ENCODE peak calls at places on chromosomes 5 and 9, in seven cellular contexts. F, Q, P, L, M, B and C are unnamed samples.

GRCh38 chr5:10729320-10730133 is 31.5 kb downstream of the DAP start:
- DNase-seq in F (no peak), Q (no peak), P (no peak), L (no peak), M (no peak), B (no peak), C (no peak)

GRCh38 chr9:114852050-114852594 is 46.3 kb upstream of the TNFSF15 start:
- DNase-seq in F (peak; percentile 63), Q (peak; percentile 83), P (peak; percentile 73), L (peak; percentile 10), M (no peak), B (no peak), C (no peak)

GRCh38 chr9:95757026-95757425 is 118.5 kb upstream of the ERCC6L2 start:
- DNase-seq in F (peak; percentile 39), Q (peak; percentile 93), P (peak; percentile 92), L (peak; percentile 25), M (no peak), B (no peak), C (no peak)

GRCh38 chr9:21919377-21920362 is 74.5 kb downstream of the CDKN2A start:
- DNase-seq in F (peak; percentile 12), Q (peak; percentile 60), P (no peak), L (peak; percentile 57), M (no peak), B (no peak), C (no peak)

GRCh38 chr5:108753331-108753730 is 5.6 kb downstream of the FER start:
- DNase-seq in F (no peak), Q (peak; percentile 56), P (peak; percentile 53), L (no peak), M (no peak), B (no peak), C (no peak)

GRCh38 chr9:112896131-112896530 is 5.5 kb upstream of the SLC46A2 start:
- DNase-seq in F (no peak), Q (no peak), P (no peak), L (no peak), M (no peak), B (no peak), C (no peak)

GRCh38 chr5:157143127-157143959 is 678 bp upstream of the MED7 start:
- DNase-seq in F (peak; percentile 28), Q (peak; percentile 35), P (peak; percentile 38), L (peak; percentile 11), M (no peak), B (peak; percentile 84), C (no peak)

GRCh38 chr5:147643142-147643541 is 133.3 kb upstream of the DPYSL3 start:
- DNase-seq in F (no peak), Q (no peak), P (peak; percentile 78), L (no peak), M (no peak), B (no peak), C (no peak)

GRCh38 chr9:89677696-89678393 is 73.0 kb downstream of the GADD45G start:
- DNase-seq in F (no peak), Q (no peak), P (no peak), L (no peak), M (no peak), B (no peak), C (no peak)

GRCh38 chr9:114278356-114278755 is 44.5 kb upstream of the ORM1 start:
- DNase-seq in F (no peak), Q (no peak), P (no peak), L (no peak), M (peak; percentile 4), B (no peak), C (no peak)

GRCh38 chr5:3323144-3323543 is 272.5 kb upstream of the IRX1 start:
- DNase-seq in F (no peak), Q (no peak), P (no peak), L (no peak), M (no peak), B (no peak), C (no peak)
- TF ChIP-seq CTCF in F (no peak), Q (no peak), P (no peak), L (no peak), M (no peak), B (no peak), C (no peak)

GRCh38 chr5:93609756-93610155 is 26.7 kb downstream of the NR2F1 start:
- DNase-seq in F (no peak), Q (no peak), P (no peak), L (no peak), M (no peak), B (no peak), C (no peak)

GRCh38 chr5:93610581-93611167 is 27.7 kb downstream of the NR2F1 start:
- DNase-seq in F (no peak), Q (no peak), P (no peak), L (no peak), M (no peak), B (no peak), C (no peak)

GRCh38 chr5:93604119-93604963 is 21.3 kb downstream of the NR2F1 start:
- DNase-seq in F (no peak), Q (no peak), P (no peak), L (no peak), M (no peak), B (no peak), C (peak; percentile 54)

GRCh38 chr5:93606384-93606752 is 23.3 kb downstream of the NR2F1 start:
- DNase-seq in F (no peak), Q (no peak), P (no peak), L (no peak), M (no peak), B (no peak), C (no peak)

DNA sequence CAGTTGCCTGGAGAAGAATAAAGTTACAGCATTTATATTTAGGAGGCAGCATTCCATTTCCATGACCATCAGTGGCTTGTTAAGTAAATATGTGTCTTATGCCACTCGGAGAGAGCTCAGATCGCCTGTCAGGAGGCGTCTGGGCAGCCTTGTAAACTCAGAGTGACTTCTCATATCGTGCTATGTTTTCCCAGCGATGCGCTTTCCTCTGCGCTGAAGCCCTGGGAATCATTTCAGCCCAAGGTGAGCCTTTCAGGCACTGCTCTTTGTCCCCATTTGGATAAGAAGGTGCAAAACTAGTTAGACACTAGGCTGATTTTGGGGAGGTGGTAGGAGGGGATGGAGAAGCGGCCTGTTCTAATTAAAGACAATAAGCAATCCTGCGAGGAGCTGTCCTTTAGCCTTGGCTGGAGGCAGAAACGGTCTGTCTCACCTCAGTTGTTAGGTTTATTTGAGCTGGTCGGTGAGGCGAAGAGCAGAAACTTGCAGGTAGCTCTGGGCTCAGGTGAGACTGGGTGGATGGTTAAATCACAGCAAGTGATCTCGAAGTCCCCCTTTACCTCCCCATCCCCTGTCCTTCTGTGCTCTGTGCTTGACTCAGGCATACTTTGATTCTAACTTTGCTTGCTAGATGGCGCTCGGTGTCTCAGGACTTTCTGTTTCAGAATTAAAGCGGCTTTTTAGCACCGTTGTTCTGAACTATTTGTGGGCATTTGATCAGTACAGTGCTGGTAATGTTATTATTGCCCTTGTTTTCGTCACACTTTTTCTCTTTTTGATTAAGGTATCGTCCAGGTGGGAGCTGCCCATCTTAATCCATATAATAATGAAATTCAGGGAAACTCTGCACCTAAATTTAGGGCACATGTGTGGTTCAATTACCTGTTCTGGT is 24.6 kb downstream of the NR2F1 start:
- DNase-seq in F (no peak), Q (peak; percentile 69), P (peak; percentile 62), L (peak; percentile 89), M (no peak), B (peak; percentile 42), C (no peak)
- TF ChIP-seq CTCF in F (peak; percentile 63), Q (peak; percentile 65), P (peak; percentile 58), L (peak; percentile 75), M (no peak), B (peak; percentile 76), C (no peak)

DNA sequence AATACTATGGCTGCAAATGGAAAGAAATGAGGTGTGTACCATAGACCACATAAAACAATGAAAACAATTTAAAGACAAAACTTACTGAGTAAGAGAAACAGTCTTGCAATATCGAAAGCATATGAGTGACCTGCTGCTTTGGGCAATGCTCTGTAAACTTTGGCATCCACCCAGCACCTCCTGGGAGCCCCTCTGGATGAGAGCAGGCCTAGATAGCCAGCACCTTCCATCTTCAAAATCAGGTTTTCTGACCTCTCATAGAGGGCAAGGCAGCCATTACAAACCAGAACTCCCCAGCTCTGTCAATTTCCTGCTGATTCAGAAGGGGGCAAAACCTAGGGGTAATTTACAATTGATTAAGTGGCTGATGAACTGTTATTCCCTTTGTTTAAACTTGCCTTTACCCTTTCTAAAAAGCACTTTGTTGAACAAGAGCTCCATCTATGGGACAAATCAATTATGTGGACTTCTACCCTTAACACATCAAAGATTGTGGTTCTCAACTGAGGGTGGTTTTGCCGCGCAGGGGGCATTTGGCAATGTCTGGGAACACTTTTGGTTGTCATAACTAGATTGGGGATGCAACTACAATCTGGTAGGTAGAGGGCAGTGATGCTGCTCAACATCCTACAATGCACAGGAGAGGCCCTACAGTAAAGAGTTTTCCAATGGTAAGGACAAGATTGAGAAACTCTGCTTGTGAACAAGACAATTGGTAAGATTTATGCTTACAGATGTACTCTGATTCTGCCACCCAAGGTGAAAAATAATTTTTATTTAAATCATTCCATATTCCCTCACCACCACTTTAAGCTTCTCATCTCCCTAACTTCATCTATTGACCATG is 184.2 kb downstream of the MARCHF11 start:
- DNase-seq in F (no peak), Q (peak; percentile 72), P (peak; percentile 56), L (peak; percentile 7), M (no peak), B (no peak), C (no peak)
- TF ChIP-seq CTCF in F (peak; percentile 67), Q (peak; percentile 66), P (peak; percentile 52), L (peak; percentile 63), M (no peak), B (peak; percentile 51), C (peak; percentile 42)

GRCh38 chr5:53438079-53438478 is 42.4 kb upstream of the FST start:
- DNase-seq in F (no peak), Q (no peak), P (no peak), L (no peak), M (no peak), B (no peak), C (no peak)

GRCh38 chr5:53442946-53443345 is 37.5 kb upstream of the FST start:
- DNase-seq in F (no peak), Q (no peak), P (no peak), L (no peak), M (no peak), B (no peak), C (no peak)

GRCh38 chr5:53436480-53437191 is 43.8 kb upstream of the FST start:
- DNase-seq in F (no peak), Q (no peak), P (no peak), L (no peak), M (no peak), B (no peak), C (no peak)

GRCh38 chr5:53434566-53434965 is 45.9 kb upstream of the FST start:
- DNase-seq in F (no peak), Q (peak; percentile 67), P (no peak), L (no peak), M (no peak), B (no peak), C (no peak)

GRCh38 chr5:53438486-53439472 is 41.6 kb upstream of the FST start:
- DNase-seq in F (peak; percentile 49), Q (peak; percentile 89), P (peak; percentile 20), L (peak; percentile 49), M (no peak), B (no peak), C (no peak)
- TF ChIP-seq CTCF in F (no peak), Q (no peak), P (no peak), L (peak; percentile 27), M (no peak), B (no peak), C (no peak)

DNA sequence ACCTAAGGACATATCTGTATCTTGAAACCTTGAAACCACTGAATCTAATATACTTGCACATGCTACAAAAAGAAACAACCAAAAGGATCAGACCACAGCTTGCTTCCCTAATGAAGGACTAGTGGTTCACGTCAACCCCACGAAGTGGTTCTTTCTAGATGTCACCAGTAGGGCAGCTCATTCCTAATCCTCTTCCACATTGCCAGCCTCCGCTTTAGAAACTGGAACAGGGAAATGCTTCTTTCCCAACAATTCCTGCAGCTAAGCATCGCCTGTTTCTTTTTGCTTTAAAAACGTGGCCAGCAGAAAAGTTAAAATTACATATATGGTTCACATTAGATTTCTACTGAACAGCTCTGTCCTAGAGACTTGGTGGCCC is 100.2 kb downstream of the MTX3 start:
- DNase-seq in F (no peak), Q (no peak), P (no peak), L (no peak), M (no peak), B (no peak), C (no peak)
- TF ChIP-seq CTCF in F (no peak), Q (no peak), P (no peak), L (no peak), M (no peak), B (no peak), C (no peak)